ENCODE peak calls at places on chromosomes 11 and 22, in four cellular contexts. Y is GM12865, T is HFF-Myc, N is gastrocnemius medialis. S is an unnamed sample.

GRCh38 chr22:29212738-29213137 is 7.0 kb downstream of the EMID1 start:
- DNase-seq in Y (no peak), T (no peak), N (no peak), S (no peak)

GRCh38 chr22:49358041-49358440 is 469.6 kb downstream of the BRD1 start:
- DNase-seq in N (no peak), Y (no peak), T (no peak), S (no peak)

GRCh38 chr22:24875862-24876506 is 70.0 kb downstream of the SGSM1 start:
- DNase-seq in T (no peak), Y (peak; percentile 12), N (no peak), S (no peak)

GRCh38 chr11:45803981-45804805 is 756 bp upstream of the SLC35C1 start:
- DNase-seq in N (peak; percentile 54), T (no peak), Y (peak; percentile 56), S (no peak)

GRCh38 chr11:106047636-106048035 is 25.6 kb upstream of the MSANTD4 start:
- DNase-seq in Y (no peak), T (no peak), N (no peak), S (no peak)

GRCh38 chr11:64356498-64357411 is 2.2 kb upstream of the RPS6KA4 start:
- DNase-seq in T (no peak), Y (peak; percentile 52), N (no peak), S (no peak)

GRCh38 chr11:6607190-6607635 is 3.6 kb downstream of the ILK start:
- DNase-seq in T (no peak), Y (no peak), N (no peak), S (no peak)

GRCh38 chr11:82930229-82930628 is 28.7 kb downstream of the DDIAS start:
- DNase-seq in T (no peak), Y (peak; percentile 30), N (no peak), S (no peak)

GRCh38 chr11:107699371-107700348 is 12.2 kb downstream of the SLN start:
- DNase-seq in Y (no peak), N (no peak), T (no peak), S (no peak)

GRCh38 chr22:31906086-31906485 is 38.2 kb upstream of the YWHAH start:
- DNase-seq in N (no peak), Y (no peak), T (no peak), S (no peak)

GRCh38 chr22:44413211-44413610 is 84.8 kb downstream of the RTL6 start:
- DNase-seq in N (no peak), Y (no peak), T (no peak), S (no peak)

GRCh38 chr11:33704240-33705002 is 3.8 kb upstream of the C11orf91 start:
- DNase-seq in Y (no peak), N (no peak), T (no peak), S (no peak)

GRCh38 chr22:31861226-31861840 is 83.0 kb upstream of the YWHAH start:
- DNase-seq in N (no peak), Y (no peak), T (no peak), S (no peak)

GRCh38 chr11:18720086-18720810 is 5.7 kb downstream of the IGSF22 start:
- DNase-seq in Y (no peak), T (no peak), N (no peak), S (no peak)

GRCh38 chr11:132674161-132674560 is 858.1 kb downstream of the OPCML start:
- DNase-seq in N (no peak), Y (no peak), T (no peak), S (no peak)

GRCh38 chr11:122981388-122982264 is at the start of gene BSX:
- DNase-seq in T (no peak), N (no peak), Y (peak; percentile 35), S (no peak)

GRCh38 chr22:47307326-47307725 is 544.9 kb downstream of the TBC1D22A start:
- DNase-seq in T (peak; percentile 17), Y (no peak), N (no peak), S (no peak)

GRCh38 chr22:41517172-41518047 is 26.9 kb downstream of the POLR3H start:
- DNase-seq in Y (peak; percentile 37), N (peak; percentile 53), T (no peak), S (no peak)

GRCh38 chr11:9005087-9005486 is 1.3 kb upstream of the NRIP3 start:
- DNase-seq in N (no peak), Y (no peak), T (no peak), S (no peak)

GRCh38 chr11:27837895-27838563 is 137.8 kb upstream of the BDNF start:
- DNase-seq in T (no peak), Y (peak; percentile 57), N (no peak), S (no peak)

GRCh38 chr22:36510384-36510783 is 3.5 kb upstream of the FOXRED2 start:
- DNase-seq in T (no peak), Y (no peak), N (peak; percentile 40), S (no peak)

GRCh38 chr11:78110830-78111229 is 28.6 kb downstream of the ALG8 start:
- DNase-seq in N (no peak), Y (no peak), T (no peak), S (no peak)

GRCh38 chr11:304915-305833 is 2.4 kb upstream of the IFITM2 start:
- DNase-seq in N (no peak), Y (peak; percentile 74), T (no peak), S (peak; percentile 44)

GRCh38 chr11:103228807-103229206 is 119.6 kb downstream of the DYNC2H1 start:
- DNase-seq in N (no peak), T (no peak), Y (peak; percentile 1), S (no peak)

GRCh38 chr11:45083544-45084087 is 62.8 kb upstream of the PRDM11 start:
- DNase-seq in Y (no peak), N (no peak), T (no peak), S (no peak)

GRCh38 chr11:34052608-34053160 is 1.2 kb downstream of the CAPRIN1 start:
- DNase-seq in Y (peak; percentile 41), N (peak; percentile 4), T (no peak), S (no peak)

GRCh38 chr11:12691473-12691872 is 17.3 kb downstream of the TEAD1 start:
- DNase-seq in Y (no peak), T (peak; percentile 39), N (no peak), S (no peak)
- H3K4me3 ChIP-seq in Y (no peak overlapping the region), T (no peak overlapping the region), N (no peak overlapping the region), S (no peak overlapping the region)

GRCh38 chr11:100759856-100760255 is 72.8 kb downstream of the ARHGAP42 start:
- DNase-seq in T (no peak), Y (no peak), N (no peak), S (no peak)

GRCh38 chr11:100759106-100759505 is 72.0 kb downstream of the ARHGAP42 start:
- DNase-seq in T (no peak), Y (no peak), N (no peak), S (no peak)

GRCh38 chr11:100753562-100753961 is 66.5 kb downstream of the ARHGAP42 start:
- DNase-seq in N (no peak), T (no peak), Y (no peak), S (no peak)

GRCh38 chr11:100757636-100758035 is 70.5 kb downstream of the ARHGAP42 start:
- DNase-seq in T (no peak), N (no peak), Y (no peak), S (no peak)

GRCh38 chr11:100756556-100756955 is 69.5 kb downstream of the ARHGAP42 start:
- DNase-seq in N (no peak), Y (no peak), T (no peak), S (no peak)
- TF ChIP-seq CTCF in N (no peak), Y (no peak), T (no peak), S (no peak)

DNA sequence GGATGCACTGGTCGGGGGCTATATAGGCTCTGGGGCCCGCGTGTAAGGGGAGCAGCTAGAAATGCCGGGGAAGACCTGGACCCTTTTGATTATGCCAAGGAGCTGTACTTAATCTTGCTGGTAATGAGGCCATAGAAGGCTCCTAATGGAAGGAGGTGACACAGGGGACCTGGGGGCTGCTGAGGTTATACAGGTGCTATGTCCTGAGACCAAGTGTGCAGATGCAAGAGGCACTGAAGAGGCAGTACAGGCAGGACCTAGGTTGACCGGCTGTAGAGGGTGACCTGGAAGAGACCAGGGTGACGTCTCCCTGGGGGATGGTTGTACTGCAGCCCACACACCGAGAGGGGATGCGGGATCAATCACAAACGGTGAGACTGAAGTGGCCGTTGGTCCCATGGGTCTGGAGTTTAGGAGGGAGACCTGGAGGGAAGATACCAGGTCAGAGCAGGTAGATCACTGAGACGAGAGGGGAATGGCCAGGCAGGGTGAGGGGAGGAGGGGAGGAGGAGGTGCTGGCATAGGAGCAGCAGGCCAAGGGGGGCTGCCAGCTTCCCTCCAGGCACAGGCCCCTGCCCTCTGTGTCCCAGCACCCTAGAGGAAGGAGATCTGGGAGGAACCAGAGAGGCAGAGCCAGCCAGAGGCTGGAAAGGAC is 6.9 kb downstream of the MAPK8IP2 start:
- DNase-seq in Y (no peak), N (no peak), T (no peak), S (no peak)
- H3K4me3 ChIP-seq in Y (no peak overlapping the region), N (no peak overlapping the region), T (no peak overlapping the region), S (no peak overlapping the region)

GRCh38 chr11:114257621-114258558 is 38.3 kb upstream of the NNMT start:
- DNase-seq in N (peak; percentile 63), T (no peak), Y (no peak), S (no peak)
- TF ChIP-seq CTCF in N (peak; percentile 40), T (no peak), Y (no peak), S (no peak)

DNA sequence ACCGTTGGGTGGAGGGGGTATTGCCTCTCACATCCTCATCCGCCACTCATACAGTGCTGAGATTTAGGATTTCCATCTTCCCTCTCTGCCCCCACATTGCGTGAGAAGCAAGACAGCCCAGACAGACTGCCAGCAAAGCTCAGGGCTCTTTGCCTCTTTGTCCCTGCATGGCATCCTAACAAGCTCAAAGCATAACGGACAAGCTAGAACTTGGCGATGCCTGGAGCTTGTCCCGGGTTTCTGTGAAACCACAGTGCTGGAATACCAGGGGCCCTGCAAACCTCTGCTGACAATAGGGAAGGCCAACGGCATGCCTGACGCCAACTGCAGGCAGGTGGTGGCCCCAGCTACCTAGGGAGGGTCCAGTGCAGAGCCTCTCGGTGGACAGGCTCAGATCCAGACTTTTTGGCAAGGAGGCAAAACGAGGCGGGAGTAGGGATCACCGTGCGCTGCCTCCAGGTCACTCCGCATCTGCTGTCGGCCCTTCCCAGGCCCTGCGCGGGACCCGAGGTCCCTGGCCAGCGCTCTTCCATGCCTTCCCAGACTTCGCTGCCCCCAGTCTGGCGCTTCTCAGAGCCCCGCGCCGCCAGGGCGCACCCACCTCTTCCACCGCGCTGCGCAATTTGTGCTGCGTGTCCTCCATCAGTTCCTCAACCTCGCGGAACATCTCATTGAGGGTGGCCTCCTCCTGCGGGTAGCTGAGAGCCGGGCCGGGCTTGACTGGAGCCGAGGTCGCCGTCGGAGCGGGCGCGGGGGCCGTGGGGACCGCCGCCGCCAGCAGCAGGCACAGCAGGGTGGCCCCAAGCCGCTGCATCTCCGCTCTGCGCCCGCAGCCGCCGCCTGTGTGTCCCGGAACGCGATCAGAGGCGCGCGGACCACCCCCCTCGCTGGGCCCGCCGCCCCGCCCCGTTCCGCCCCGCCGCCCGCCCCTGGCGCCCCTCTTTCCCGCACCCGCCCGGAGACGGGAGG is at the start of gene DKK3:
- DNase-seq in Y (no peak), T (no peak), N (no peak), S (no peak)
- H3K4me3 ChIP-seq in Y (no peak within 1 kb of the TSS), T (peak within 1 kb of the TSS; percentile 64), N (peak within 1 kb of the TSS; percentile 52), S (peak within 1 kb of the TSS; percentile 94)

GRCh38 chr11:10181811-10182210 is 112.2 kb downstream of the SBF2 start:
- DNase-seq in T (peak; percentile 21), N (no peak), Y (peak; percentile 16), S (no peak)
- TF ChIP-seq CTCF in T (peak; percentile 3), N (no peak), Y (peak; percentile 17), S (no peak)

GRCh38 chr11:119048644-119049043 is 8.4 kb downstream of the HYOU1 start:
- DNase-seq in N (no peak), T (no peak), Y (no peak), S (no peak)
- H3K4me3 ChIP-seq in N (no peak overlapping the region), T (no peak overlapping the region), Y (no peak overlapping the region), S (no peak overlapping the region)

S was measured in AG04449.